ENCODE peak calls at places on chromosomes 13 and 19, in nine cellular contexts. D is amniotic stem cell; G is GM03348; S is HTR-8/SVneo; E is NCI-H82; W is naive thymus-derived CD4-positive, alpha-beta T cell; C is stimulated activated naive CD4-positive, alpha-beta T cell treated with Interleukin-2 at 50 U/mL for 16 hours; O is HFFc6; B is DMS153. R is an unnamed sample.

GRCh38 chr13:27362064-27362751 is 62.2 kb upstream of the GTF3A start:
- DNase-seq in D (peak), G (peak), S (peak), E (peak), W (peak), C (peak), O (peak), B (peak), R (peak)

GRCh38 chr13:35716186-35716585 is 239.7 kb upstream of the MAB21L1 start:
- DNase-seq in D (no peak), G (peak), S (no peak), E (no peak), W (no peak), C (no peak), O (no peak), B (no peak), R (no peak)

GRCh38 chr13:73059460-73060250 is 850 bp downstream of the KLF5 start:
- DNase-seq in D (peak), G (peak), S (peak), E (peak), W (peak), C (peak), O (peak), B (no peak), R (peak)

GRCh38 chr13:111058796-111059506 is 56.2 kb upstream of the ARHGEF7 start:
- DNase-seq in D (no peak), G (no peak), S (no peak), E (no peak), W (no peak), C (no peak), O (peak), B (no peak), R (no peak)

GRCh38 chr13:77338961-77339401 is 12.1 kb upstream of the MYCBP2 start:
- DNase-seq in D (no peak), G (no peak), S (no peak), E (no peak), W (no peak), C (no peak), O (no peak), B (no peak), R (no peak)

GRCh38 chr19:43432866-43433673 is 18.4 kb downstream of the TEX101 start:
- DNase-seq in D (peak), G (peak), S (peak), E (peak), W (peak), C (peak), O (peak), B (peak), R (peak)

GRCh38 chr13:22451345-22451744 is 729.4 kb upstream of the SGCG start:
- DNase-seq in D (no peak), G (no peak), S (peak), E (no peak), W (no peak), C (no peak), O (no peak), B (peak), R (no peak)

GRCh38 chr19:2387367-2388288 is 27.6 kb downstream of the TMPRSS9 start:
- DNase-seq in D (no peak), G (no peak), S (no peak), E (peak), W (no peak), C (no peak), O (no peak), B (no peak), R (no peak)

GRCh38 chr19:46492841-46493235 is 2.8 kb downstream of the PNMA8B start:
- DNase-seq in D (no peak), G (no peak), S (no peak), E (no peak), W (no peak), C (no peak), O (no peak), B (no peak), R (no peak)

GRCh38 chr19:49318296-49318695 is 6.7 kb downstream of the SLC6A16 start:
- DNase-seq in D (no peak), G (no peak), S (no peak), E (no peak), W (no peak), C (no peak), O (no peak), B (no peak), R (no peak)

GRCh38 chr13:28394422-28394821 is 100.5 kb downstream of the FLT1 start:
- DNase-seq in D (no peak), G (peak), S (no peak), E (no peak), W (no peak), C (no peak), O (peak), B (no peak), R (no peak)

GRCh38 chr13:93244141-93244917 is 17.7 kb downstream of the GPC6 start:
- DNase-seq in D (no peak), G (peak), S (no peak), E (peak), W (no peak), C (no peak), O (peak), B (no peak), R (peak)

GRCh38 chr13:65378943-65379519 is 1851.1 kb downstream of the PCDH9 start:
- DNase-seq in D (no peak), G (no peak), S (no peak), E (peak), W (no peak), C (no peak), O (peak), B (no peak), R (no peak)

GRCh38 chr19:6767357-6768235 is at the start of gene SH2D3A:
- DNase-seq in D (no peak), G (no peak), S (no peak), E (peak), W (peak), C (peak), O (no peak), B (peak), R (no peak)

GRCh38 chr19:2050349-2050990 is 574 bp downstream of the MKNK2 start:
- DNase-seq in D (no peak), G (peak), S (no peak), E (no peak), W (no peak), C (no peak), O (no peak), B (no peak), R (no peak)

GRCh38 chr13:28322256-28322895 is 172.6 kb downstream of the FLT1 start:
- DNase-seq in D (no peak), G (no peak), S (no peak), E (no peak), W (no peak), C (no peak), O (peak), B (no peak), R (no peak)

GRCh38 chr19:38676023-38676877 is 28.8 kb downstream of the ACTN4 start:
- DNase-seq in D (no peak), G (peak), S (no peak), E (no peak), W (no peak), C (no peak), O (peak), B (no peak), R (no peak)

GRCh38 chr13:38223093-38223492 is 126.6 kb upstream of the UFM1 start:
- DNase-seq in D (no peak), G (peak), S (peak), E (peak), W (no peak), C (no peak), O (peak), B (peak), R (peak)

GRCh38 chr13:113544071-113544891 is 40.3 kb upstream of the TFDP1 start:
- DNase-seq in D (no peak), G (no peak), S (no peak), E (peak), W (no peak), C (no peak), O (no peak), B (no peak), R (no peak)

GRCh38 chr19:7529610-7530490 is 5.7 kb upstream of the PNPLA6 start:
- DNase-seq in D (no peak), G (no peak), S (no peak), E (no peak), W (no peak), C (no peak), O (no peak), B (no peak), R (no peak)

GRCh38 chr13:85230754-85231153 is 568.5 kb downstream of the SLITRK6 start:
- DNase-seq in D (no peak), G (no peak), S (no peak), E (no peak), W (no peak), C (no peak), O (no peak), B (peak), R (no peak)